ENCODE peak calls at places on chromosomes 1 and 21, in four cellular contexts. P is activated CD8-positive, alpha-beta memory T cell treated with anti-CD3 and anti-CD28 coated beads for 48 hours; R is BJ; X is astrocyte of the spinal cord. E is an unnamed sample.

GRCh38 chr1:167322483-167322882 is 101.8 kb downstream of the POU2F1 start:
- DNase-seq in X (no peak), P (no peak), R (no peak), E (no peak)

GRCh38 chr1:79792212-79792575 is 785.7 kb upstream of the ADGRL4 start:
- DNase-seq in X (peak), P (no peak), R (no peak), E (no peak)

GRCh38 chr1:7300893-7301292 is 470.2 kb upstream of the VAMP3 start:
- DNase-seq in X (peak), R (peak), P (no peak), E (no peak)

GRCh38 chr1:214318356-214318755 is 37.4 kb downstream of the SMYD2 start:
- DNase-seq in R (no peak), P (no peak), X (peak), E (no peak)

GRCh38 chr1:111565079-111565478 is 54.5 kb upstream of the RAP1A start:
- DNase-seq in R (no peak), P (no peak), X (peak), E (no peak)

GRCh38 chr1:25685938-25686665 is 69.5 kb downstream of the MAN1C1 start:
- DNase-seq in P (no peak), R (no peak), X (no peak), E (no peak)

GRCh38 chr21:26388731-26389231 is 184.3 kb downstream of the CYYR1 start:
- DNase-seq in R (peak), X (peak), P (no peak), E (no peak)

GRCh38 chr1:224779491-224780020 is 149.9 kb upstream of the DNAH14 start:
- DNase-seq in P (no peak), X (no peak), R (no peak), E (no peak)

GRCh38 chr1:108121361-108122143 is 78.6 kb downstream of the SLC25A24 start:
- DNase-seq in X (peak), P (no peak), R (no peak), E (no peak)

GRCh38 chr1:35915693-35916092 is 15.2 kb upstream of the AGO3 start:
- DNase-seq in P (no peak), X (no peak), R (no peak), E (no peak)

GRCh38 chr1:191709215-191709614 is 449.0 kb upstream of the RGS18 start:
- DNase-seq in P (no peak), R (no peak), X (no peak), E (no peak)

GRCh38 chr1:172289448-172289847 is 131.0 kb upstream of the C1orf105 start:
- DNase-seq in R (no peak), P (no peak), X (no peak), E (no peak)

GRCh38 chr1:22077728-22078127 is 25.2 kb downstream of the CDC42 start:
- DNase-seq in R (no peak), X (peak), P (no peak), E (no peak)

GRCh38 chr1:77846966-77847365 is 41.5 kb upstream of the NEXN start:
- DNase-seq in P (no peak), R (no peak), X (no peak), E (no peak)

GRCh38 chr1:227315500-227316346 is 2.6 kb downstream of the CDC42BPA start:
- DNase-seq in R (peak), P (no peak), X (peak), E (no peak)

GRCh38 chr1:203046984-203047630 is 20.8 kb downstream of the PPFIA4 start:
- DNase-seq in X (peak), P (no peak), R (peak), E (no peak)

GRCh38 chr1:228871314-228872061 is 136.2 kb downstream of the RHOU start:
- DNase-seq in X (no peak), P (no peak), R (no peak), E (no peak)

GRCh38 chr1:6603424-6603850 is 768 bp upstream of the KLHL21 start:
- DNase-seq in X (peak), R (peak), P (no peak), E (peak)

GRCh38 chr1:183080406-183080805 is 57.2 kb downstream of the LAMC1 start:
- DNase-seq in X (peak), R (no peak), P (no peak), E (no peak)

GRCh38 chr1:15410223-15410883 is 665 bp downstream of the EFHD2 start:
- DNase-seq in X (no peak), P (no peak), R (no peak), E (no peak)